ENCODE peak calls at places on chromosomes 13 and 19, in eight cellular contexts. Y is upper lobe of right lung; Q is pancreas; U is cardiac muscle cell; X is effector memory CD4-positive, alpha-beta T cell; G is bronchial epithelial cell; N is psoas muscle; Z is lower lobe of right lung. K is an unnamed sample.

GRCh38 chr13:68667863-68668262 is 1437.7 kb upstream of the PCDH9 start:
- DNase-seq in Z (no peak), U (no peak), G (no peak), X (no peak), N (no peak), Q (no peak), Y (no peak), K (no peak)

GRCh38 chr19:28876604-28877123 is 336.3 kb downstream of the UQCRFS1 start:
- DNase-seq in G (no peak), U (no peak), Y (no peak), X (no peak), N (no peak), Q (no peak), Z (no peak), K (no peak)

GRCh38 chr19:31255174-31255862 is 93.9 kb downstream of the TSHZ3 start:
- DNase-seq in Y (no peak), G (no peak), N (no peak), X (no peak), Q (no peak), U (no peak), Z (no peak), K (no peak)

GRCh38 chr13:113928701-113929627 is 44.9 kb downstream of the C13orf46 start:
- DNase-seq in X (no peak), Q (peak; percentile 91), G (no peak), U (peak; percentile 91), N (peak; percentile 92), Y (peak; percentile 66), Z (no peak), K (peak; percentile 95)

GRCh38 chr13:114024603-114025431 is 50.9 kb upstream of the C13orf46 start:
- DNase-seq in Y (no peak), Q (no peak), U (no peak), N (no peak), G (no peak), X (no peak), Z (no peak), K (no peak)

GRCh38 chr19:58544591-58545285 is 874 bp downstream of the TRIM28 start:
- DNase-seq in G (no peak), X (peak; percentile 24), Q (peak; percentile 84), N (no peak), U (peak; percentile 66), Y (peak; percentile 74), Z (peak; percentile 63), K (no peak)

GRCh38 chr13:109273326-109273751 is 513.0 kb downstream of the IRS2 start:
- DNase-seq in U (peak; percentile 34), Z (no peak), N (no peak), Y (no peak), Q (no peak), G (peak; percentile 94), X (no peak), K (no peak)

GRCh38 chr13:19862511-19863313 is 737 bp downstream of the ZMYM5 start:
- DNase-seq in U (peak; percentile 28), Y (peak; percentile 71), X (no peak), G (peak; percentile 30), N (peak; percentile 34), Z (peak; percentile 56), Q (no peak), K (peak; percentile 26)

GRCh38 chr19:33705090-33705847 is 83.5 kb downstream of the CHST8 start:
- DNase-seq in G (no peak), N (no peak), U (no peak), Y (peak; percentile 46), Q (no peak), X (no peak), Z (no peak), K (no peak)

GRCh38 chr19:571127-571974 is 1.0 kb upstream of the BSG start:
- DNase-seq in U (peak; percentile 37), Q (peak; percentile 49), Z (peak; percentile 70), Y (peak; percentile 73), N (peak; percentile 21), X (peak; percentile 53), G (peak; percentile 35), K (no peak)

GRCh38 chr13:111659842-111660241 is 339.4 kb downstream of the TEX29 start:
- DNase-seq in Y (no peak), N (no peak), U (no peak), Z (no peak), Q (no peak), X (no peak), G (no peak), K (peak; percentile 15)

GRCh38 chr19:30743702-30744101 is 371.5 kb downstream of the ZNF536 start:
- DNase-seq in G (no peak), Q (no peak), X (no peak), U (no peak), Z (no peak), N (no peak), Y (no peak), K (no peak)

GRCh38 chr19:29665826-29666633 is 769 bp downstream of the PLEKHF1 start:
- DNase-seq in N (peak; percentile 79), Y (peak; percentile 67), Q (peak; percentile 44), X (no peak), U (peak; percentile 73), Z (peak; percentile 47), G (no peak), K (peak; percentile 80)

GRCh38 chr13:53074119-53074518 is 45.5 kb downstream of the OLFM4 start:
- DNase-seq in X (no peak), U (no peak), Z (no peak), Q (no peak), Y (no peak), N (no peak), G (no peak), K (no peak)

GRCh38 chr13:31996611-31997010 is 35.0 kb upstream of the FRY start:
- DNase-seq in Z (no peak), Y (no peak), X (no peak), G (no peak), U (no peak), N (no peak), Q (no peak), K (no peak)

GRCh38 chr13:83019986-83020385 is 862.3 kb downstream of the SLITRK1 start:
- DNase-seq in G (no peak), Y (no peak), X (no peak), Z (no peak), Q (no peak), U (peak; percentile 5), N (no peak), K (no peak)

GRCh38 chr13:83024226-83024625 is 858.0 kb downstream of the SLITRK1 start:
- DNase-seq in X (no peak), Z (no peak), G (no peak), Q (no peak), U (peak; percentile 12), N (no peak), Y (no peak), K (no peak)

GRCh38 chr13:83024955-83025594 is 857.2 kb downstream of the SLITRK1 start:
- DNase-seq in N (no peak), X (no peak), U (peak; percentile 4), Z (no peak), G (no peak), Y (no peak), Q (no peak), K (no peak)
- H3K4me3 ChIP-seq in N (no peak overlapping the region), X (no peak overlapping the region), U (no peak overlapping the region), Z (no peak overlapping the region), G (no peak overlapping the region), Y (no peak overlapping the region), Q (no peak overlapping the region), K (no peak overlapping the region)

DNA sequence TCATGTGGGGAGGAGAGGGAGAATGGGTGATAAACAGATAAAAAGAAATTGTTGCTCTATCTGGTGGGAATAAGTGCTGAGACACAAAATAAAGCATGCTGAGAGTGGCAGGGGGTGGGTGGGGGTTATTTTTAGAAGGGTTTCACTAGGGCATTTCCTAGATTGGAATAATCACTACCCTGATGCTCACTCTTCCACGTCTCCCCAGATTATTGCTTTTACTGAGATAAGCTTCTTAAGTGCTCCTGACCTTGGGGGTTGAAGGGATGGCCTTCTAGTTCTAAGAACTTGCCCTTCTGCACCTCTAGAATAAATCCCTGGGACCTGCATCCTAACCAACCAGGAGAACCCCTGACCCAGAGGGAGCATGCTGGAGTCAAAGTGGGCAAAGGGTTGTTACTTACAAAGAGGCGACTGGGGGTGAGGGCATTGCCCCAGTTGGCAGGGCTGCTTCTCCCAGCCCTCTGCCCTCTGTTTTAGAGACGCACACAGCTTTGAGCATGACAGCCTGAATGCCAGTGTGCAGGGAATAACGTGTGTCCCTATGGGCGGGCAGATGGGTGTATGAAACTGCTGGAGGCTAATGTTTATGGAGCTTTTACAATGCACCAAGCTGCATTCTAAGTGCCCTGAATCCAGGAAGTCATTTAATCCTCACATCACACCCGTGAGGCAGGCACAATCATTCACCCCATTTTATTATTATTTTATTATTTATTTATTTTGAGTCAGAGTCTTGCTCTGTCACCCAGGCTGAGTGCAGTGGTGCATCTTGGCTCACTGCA is 743 bp downstream of the RDH8 start:
- DNase-seq in Q (no peak), X (no peak), G (no peak), N (no peak), Z (no peak), U (no peak), Y (no peak), K (no peak)
- H3K27me3 ChIP-seq in Q (no peaks in the 10 kb centered on the region), X (peaks cover 19% of the 10 kb centered on the region), G (no peaks in the 10 kb centered on the region), N (no peaks in the 10 kb centered on the region), Z (peaks cover 42% of the 10 kb centered on the region), U (peaks cover 58% of the 10 kb centered on the region), Y (peaks cover 25% of the 10 kb centered on the region), K (peaks cover 41% of the 10 kb centered on the region)

DNA sequence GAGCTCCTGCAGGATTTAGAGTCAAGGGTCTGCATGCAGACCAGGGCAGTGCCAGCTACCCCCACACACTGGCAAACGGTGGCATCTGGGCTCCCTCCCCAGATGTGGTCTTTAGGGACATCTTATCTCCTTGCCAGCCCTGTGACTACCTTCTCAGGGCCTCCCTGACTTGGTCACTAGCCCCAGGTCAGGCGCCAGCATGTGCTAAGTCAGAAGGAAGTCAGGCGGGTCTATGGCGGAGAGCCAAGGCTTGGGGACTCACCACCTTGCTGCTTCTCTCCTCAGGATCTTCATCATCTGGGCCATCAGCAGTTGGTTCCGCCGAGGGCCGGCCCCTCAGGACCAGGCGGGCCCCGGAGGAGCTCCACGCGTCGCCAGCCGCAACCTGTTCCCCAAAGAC is 17.6 kb downstream of the CLPTM1 start:
- DNase-seq in Q (no peak), X (no peak), G (no peak), Z (no peak), N (no peak), U (no peak), Y (no peak), K (no peak)
- H3K36me3 ChIP-seq in Q (peaks cover 44% of the 10 kb centered on the region), X (peaks cover 61% of the 10 kb centered on the region), G (peaks cover 27% of the 10 kb centered on the region), Z (peaks cover 75% of the 10 kb centered on the region), N (peaks cover 19% of the 10 kb centered on the region), U (peaks cover 41% of the 10 kb centered on the region), Y (peaks cover 71% of the 10 kb centered on the region), K (peaks cover 63% of the 10 kb centered on the region)

GRCh38 chr13:27789153-27789494 is 3.2 kb upstream of the GSX1 start:
- DNase-seq in Z (no peak), G (no peak), Q (no peak), N (no peak), X (no peak), U (no peak), Y (no peak), K (no peak)

GRCh38 chr13:27791146-27791900 is 960 bp upstream of the GSX1 start:
- DNase-seq in Z (no peak), G (no peak), Q (no peak), X (no peak), Y (no peak), N (no peak), U (no peak), K (no peak)

GRCh38 chr13:27790523-27790922 is 1.8 kb upstream of the GSX1 start:
- DNase-seq in Z (no peak), U (no peak), X (no peak), Y (no peak), N (no peak), G (no peak), Q (no peak), K (no peak)

GRCh38 chr13:27788271-27788670 is 4.0 kb upstream of the GSX1 start:
- DNase-seq in X (no peak), Z (no peak), N (no peak), Q (no peak), Y (no peak), G (no peak), U (no peak), K (no peak)

GRCh38 chr13:27789495-27790303 is 2.6 kb upstream of the GSX1 start:
- DNase-seq in X (no peak), U (no peak), N (no peak), Z (no peak), Y (no peak), Q (no peak), G (no peak), K (no peak)
- H3K4me3 ChIP-seq in X (peak overlapping the region; percentile 54), U (no peak overlapping the region), N (peak overlapping the region; percentile 36), Z (peak overlapping the region; percentile 43), Y (peak overlapping the region; percentile 5), Q (no peak overlapping the region), G (no peak overlapping the region), K (no peak overlapping the region)